ENCODE peak calls at places on chromosomes 12 and 14, in ten cellular contexts. O is transverse colon, E is stomach, J is Peyer's patch, N is testis, G is body of pancreas, Z is breast epithelium, W is A549, A is endothelial cell of umbilical vein, X is K562. P is an unnamed sample.
A peak's percentile ranks its signal among the peaks of the same experiment; 100 is the strongest.

GRCh38 chr12:85369365-85370154 is 89.5 kb downstream of the ALX1 start:
- DNase-seq in O (no peak), E (no peak), J (no peak), N (no peak), G (no peak), Z (no peak), W (no peak), A (no peak), X (no peak), P (no peak)

GRCh38 chr12:29415111-29415510 is 34.1 kb upstream of the ERGIC2 start:
- DNase-seq in O (no peak), E (no peak), J (no peak), N (no peak), G (no peak), Z (no peak), W (no peak), A (no peak), X (no peak), P (no peak)

GRCh38 chr12:129076466-129077325 is 223.4 kb downstream of the GLT1D1 start:
- DNase-seq in O (no peak), E (peak; percentile 2), J (no peak), N (no peak), G (no peak), Z (no peak), W (no peak), A (no peak), X (no peak), P (no peak)

GRCh38 chr12:75738486-75738885 is 227.1 kb upstream of the KRR1 start:
- DNase-seq in O (no peak), E (no peak), J (no peak), N (no peak), G (no peak), Z (no peak), W (no peak), A (no peak), X (no peak), P (no peak)

GRCh38 chr12:92393504-92393903 is 247.9 kb upstream of the BTG1 start:
- DNase-seq in O (no peak), E (no peak), J (no peak), N (peak; percentile 18), G (no peak), Z (no peak), W (peak; percentile 15), A (no peak), X (peak; percentile 61), P (no peak)

GRCh38 chr12:40837891-40838424 is 145.7 kb downstream of the CNTN1 start:
- DNase-seq in O (no peak), E (no peak), J (no peak), N (no peak), G (no peak), Z (no peak), W (no peak), A (no peak), X (no peak), P (no peak)

GRCh38 chr12:40587416-40587815 is 104.8 kb upstream of the CNTN1 start:
- DNase-seq in O (no peak), E (no peak), J (no peak), N (no peak), G (no peak), Z (no peak), W (no peak), A (no peak), X (no peak), P (no peak)

GRCh38 chr14:24605435-24606190 is 3.9 kb downstream of the GZMH start:
- DNase-seq in O (peak; percentile 40), E (peak; percentile 53), J (peak; percentile 55), N (peak; percentile 59), G (peak; percentile 34), Z (no peak), W (peak; percentile 23), A (peak; percentile 12), X (peak; percentile 33), P (no peak)

GRCh38 chr12:58030566-58031279 is 89.4 kb downstream of the ATP23 start:
- DNase-seq in O (no peak), E (no peak), J (no peak), N (no peak), G (no peak), Z (no peak), W (no peak), A (no peak), X (no peak), P (no peak)

GRCh38 chr12:14560904-14561574 is 6.6 kb downstream of the PLBD1 start:
- DNase-seq in O (no peak), E (no peak), J (no peak), N (no peak), G (peak; percentile 47), Z (no peak), W (no peak), A (no peak), X (no peak), P (no peak)

GRCh38 chr12:102964872-102965271 is 7.4 kb downstream of the ASCL1 start:
- DNase-seq in O (peak; percentile 54), E (peak; percentile 52), J (peak; percentile 57), N (peak; percentile 60), G (no peak), Z (no peak), W (peak; percentile 26), A (no peak), X (no peak), P (no peak)

GRCh38 chr14:29913550-29913949 is 14.1 kb downstream of the PRKD1 start:
- DNase-seq in O (no peak), E (no peak), J (no peak), N (no peak), G (no peak), Z (no peak), W (no peak), A (no peak), X (no peak), P (no peak)

GRCh38 chr14:29906256-29906885 is 21.3 kb downstream of the PRKD1 start:
- DNase-seq in O (no peak), E (peak; percentile 37), J (no peak), N (peak; percentile 52), G (peak; percentile 62), Z (no peak), W (peak; percentile 27), A (peak; percentile 60), X (no peak), P (peak; percentile 84)

GRCh38 chr14:29905549-29905948 is 22.1 kb downstream of the PRKD1 start:
- DNase-seq in O (no peak), E (no peak), J (no peak), N (no peak), G (peak; percentile 13), Z (no peak), W (no peak), A (no peak), X (no peak), P (no peak)

GRCh38 chr14:29911815-29912214 is 15.8 kb downstream of the PRKD1 start:
- DNase-seq in O (no peak), E (no peak), J (no peak), N (no peak), G (no peak), Z (no peak), W (no peak), A (no peak), X (no peak), P (no peak)

GRCh38 chr14:29908652-29909577 is 18.7 kb downstream of the PRKD1 start:
- DNase-seq in O (no peak), E (no peak), J (no peak), N (no peak), G (no peak), Z (no peak), W (no peak), A (no peak), X (no peak), P (no peak)
- H3K27ac ChIP-seq in O (no peak overlapping the region), E (no peak overlapping the region), J (no peak overlapping the region), N (no peak overlapping the region), G (no peak overlapping the region), Z (no peak overlapping the region), W (no peak overlapping the region), A (no peak overlapping the region), X (no peak overlapping the region), P (no peak overlapping the region)

GRCh38 chr12:48677782-48678181 is 4.3 kb downstream of the KANSL2 start:
- DNase-seq in O (no peak), E (no peak), J (no peak), N (no peak), G (no peak), Z (no peak), W (no peak), A (no peak), X (no peak), P (no peak)
- H3K4me1 ChIP-seq in O (peaks cover 16% of the 10 kb centered on the region), E (peaks cover 72% of the 10 kb centered on the region), J (no peaks in the 10 kb centered on the region), N (peaks cover 15% of the 10 kb centered on the region), G (peaks cover 34% of the 10 kb centered on the region), Z (no peaks in the 10 kb centered on the region), W (peaks cover 32% of the 10 kb centered on the region), A (peaks cover 30% of the 10 kb centered on the region), X (peaks cover 15% of the 10 kb centered on the region), P (no peaks in the 10 kb centered on the region)

GRCh38 chr14:92108345-92109254 is 2.2 kb upstream of the ATXN3 start:
- DNase-seq in O (no peak), E (no peak), J (no peak), N (peak; percentile 18), G (no peak), Z (no peak), W (no peak), A (no peak), X (peak; percentile 80), P (no peak)
- TF ChIP-seq POLR2A in O (no peak), E (no peak), J (no peak), N (no peak), G (no peak), Z (no peak), W (no peak), A (no peak), X (peak; percentile 87), P (no peak)

DNA sequence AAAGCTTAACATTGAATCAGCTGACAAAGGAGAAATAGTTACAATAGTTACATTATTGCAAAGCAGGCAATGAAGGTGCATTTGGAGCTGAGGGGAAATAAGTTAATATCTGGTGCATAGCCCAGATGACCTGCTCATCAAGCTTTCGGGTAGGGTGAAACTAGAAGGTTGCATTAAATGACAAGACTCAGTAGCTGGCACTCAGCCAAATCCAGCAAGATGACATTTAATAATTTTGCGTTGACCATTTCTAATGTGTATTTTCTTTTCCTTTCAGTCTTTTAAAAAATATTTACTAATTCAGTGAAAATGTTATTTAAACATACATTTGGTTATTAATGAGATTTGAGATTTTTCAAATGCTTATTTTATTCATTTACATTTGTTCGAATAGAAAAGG is 188.6 kb downstream of the SLC5A8 start:
- DNase-seq in O (no peak), E (no peak), J (no peak), N (no peak), G (no peak), Z (no peak), W (no peak), A (peak; percentile 5), X (no peak), P (no peak)
- H3K27ac ChIP-seq in O (no peak overlapping the region), E (no peak overlapping the region), J (no peak overlapping the region), N (no peak overlapping the region), G (no peak overlapping the region), Z (peak overlapping the region; percentile 36), W (no peak overlapping the region), A (peak overlapping the region; percentile 57), X (no peak overlapping the region), P (no peak overlapping the region)

GRCh38 chr12:124648710-124649384 is 81.4 kb upstream of the NCOR2 start:
- DNase-seq in O (no peak), E (no peak), J (no peak), N (no peak), G (no peak), Z (no peak), W (no peak), A (no peak), X (peak; percentile 33), P (no peak)
- H3K4me1 ChIP-seq in O (no peaks in the 10 kb centered on the region), E (peaks cover 13% of the 10 kb centered on the region), J (no peaks in the 10 kb centered on the region), N (peaks cover 9% of the 10 kb centered on the region), G (no peaks in the 10 kb centered on the region), Z (no peaks in the 10 kb centered on the region), W (peaks cover 5% of the 10 kb centered on the region), A (peaks cover 24% of the 10 kb centered on the region), X (peaks cover 12% of the 10 kb centered on the region), P (no peaks in the 10 kb centered on the region)

P was measured in prostate gland.